ENCODE peak calls at places on chromosomes 3 and 15, in four cellular contexts. One of them, this sample, is unnamed.

GRCh38 chr3:96209703-96210102 is 604.7 kb upstream of the EPHA6 start:
- DNase-seq in retina: no peak
- DNase-seq in cardiac fibroblast: no peak
- DNase-seq in spleen: no peak
- DNase-seq in this sample: no peak

GRCh38 chr15:80991446-80991845 is 1.8 kb upstream of the MESD start:
- DNase-seq in retina: no peak
- DNase-seq in spleen: no peak
- DNase-seq in cardiac fibroblast: peak; percentile 93
- DNase-seq in this sample: no peak

GRCh38 chr15:42156266-42156922 is at the start of gene PLA2G4F:
- DNase-seq in retina: no peak
- DNase-seq in spleen: no peak
- DNase-seq in cardiac fibroblast: no peak
- DNase-seq in this sample: no peak

GRCh38 chr3:171781711-171782127 is 28.6 kb downstream of the PLD1 start:
- DNase-seq in retina: no peak
- DNase-seq in cardiac fibroblast: peak; percentile 90
- DNase-seq in spleen: no peak
- DNase-seq in this sample: no peak

GRCh38 chr3:59482684-59483083 is 432.9 kb upstream of the CFAP20DC start:
- DNase-seq in spleen: no peak
- DNase-seq in cardiac fibroblast: no peak
- DNase-seq in retina: no peak
- DNase-seq in this sample: no peak

GRCh38 chr15:82105458-82106205 is 59.8 kb upstream of the MEX3B start:
- DNase-seq in retina: no peak
- DNase-seq in spleen: no peak
- DNase-seq in cardiac fibroblast: peak; percentile 82
- DNase-seq in this sample: no peak

GRCh38 chr3:14791343-14791945 is 27.3 kb upstream of the FGD5 start:
- DNase-seq in cardiac fibroblast: peak; percentile 46
- DNase-seq in spleen: peak; percentile 80
- DNase-seq in retina: peak; percentile 56
- DNase-seq in this sample: peak; percentile 63

GRCh38 chr3:161852744-161853143 is 356.1 kb downstream of the OTOL1 start:
- DNase-seq in retina: no peak
- DNase-seq in cardiac fibroblast: no peak
- DNase-seq in spleen: no peak
- DNase-seq in this sample: no peak

GRCh38 chr15:98904466-98905048 is 103.0 kb downstream of the PGPEP1L start:
- DNase-seq in cardiac fibroblast: peak; percentile 70
- DNase-seq in spleen: no peak
- DNase-seq in retina: peak; percentile 47
- DNase-seq in this sample: peak; percentile 59

GRCh38 chr3:161415506-161416231 is 44.4 kb upstream of the SPTSSB start:
- DNase-seq in retina: no peak
- DNase-seq in spleen: no peak
- DNase-seq in cardiac fibroblast: peak; percentile 94
- DNase-seq in this sample: no peak

GRCh38 chr3:28699283-28699682 is 350.7 kb upstream of the AZI2 start:
- DNase-seq in cardiac fibroblast: no peak
- DNase-seq in retina: no peak
- DNase-seq in spleen: no peak
- DNase-seq in this sample: no peak

GRCh38 chr3:156553705-156554356 is 1.1 kb downstream of the SSR3 start:
- DNase-seq in retina: peak; percentile 19
- DNase-seq in cardiac fibroblast: peak; percentile 79
- DNase-seq in spleen: no peak
- DNase-seq in this sample: no peak